ENCODE peak calls at places on chromosomes 2 and 18, in ten cellular contexts. Q is iPS DF 19.7; C is NCI-H1092; E is NCI-H2171; D is cardiac fibroblast; R is naive thymus-derived CD4-positive, alpha-beta T cell; T is neuronal stem cell; G is stimulated activated CD4-positive, alpha-beta T cell treated with anti-CD3 and anti-CD28 coated beads, Interleukin-4, amount 100 ng/mL, for 48 hours; W is memory B cell; A is glutamatergic neuron. P is an unnamed sample.

GRCh38 chr2:231130657-231131056 is 5.8 kb upstream of the HTR2B start:
- DNase-seq in Q (no peak), G (no peak), E (no peak), C (no peak), W (no peak), T (no peak), A (no peak), R (no peak), D (no peak), P (no peak)

GRCh38 chr2:1790996-1791395 is 46.7 kb upstream of the PXDN start:
- DNase-seq in C (no peak), W (no peak), R (no peak), G (no peak), Q (no peak), T (no peak), E (no peak), D (no peak), A (no peak), P (no peak)

GRCh38 chr2:112690853-112691390 is 29.9 kb upstream of the NT5DC4 start:
- DNase-seq in C (no peak), D (peak), A (peak), R (peak), G (peak), Q (no peak), T (no peak), W (peak), E (no peak), P (peak)

GRCh38 chr2:241764272-241765241 is 12.1 kb upstream of the GAL3ST2 start:
- DNase-seq in G (no peak), E (no peak), T (no peak), Q (no peak), W (no peak), D (no peak), C (no peak), R (no peak), A (peak), P (no peak)

GRCh38 chr2:37020212-37020886 is 54.0 kb upstream of the STRN start:
- DNase-seq in W (no peak), E (no peak), R (no peak), A (no peak), D (peak), C (no peak), Q (no peak), G (no peak), T (no peak), P (no peak)

GRCh38 chr2:151043484-151043883 is 218.2 kb downstream of the RBM43 start:
- DNase-seq in T (no peak), Q (no peak), R (no peak), E (peak), A (no peak), D (no peak), G (no peak), W (no peak), C (no peak), P (no peak)

GRCh38 chr2:210663574-210663973 is 107.2 kb downstream of the CPS1 start:
- DNase-seq in R (no peak), A (no peak), G (no peak), Q (no peak), T (peak), W (no peak), E (no peak), D (peak), C (no peak), P (no peak)

GRCh38 chr2:166625670-166626069 is 131.6 kb upstream of the SCN7A start:
- DNase-seq in W (no peak), T (no peak), A (no peak), Q (no peak), D (no peak), E (no peak), R (no peak), C (no peak), G (no peak), P (no peak)

GRCh38 chr18:25650201-25650941 is 298.4 kb upstream of the ZNF521 start:
- DNase-seq in W (no peak), E (no peak), G (no peak), D (peak), C (no peak), Q (no peak), T (no peak), R (no peak), A (no peak), P (peak)

GRCh38 chr18:36073676-36074075 is 6.3 kb upstream of the RPRD1A start:
- DNase-seq in Q (no peak), A (no peak), E (no peak), D (no peak), C (no peak), R (no peak), G (no peak), W (no peak), T (no peak), P (no peak)

GRCh38 chr2:3126171-3126685 is 251.4 kb downstream of the EIPR1 start:
- DNase-seq in E (no peak), T (no peak), Q (no peak), A (no peak), D (no peak), C (no peak), R (no peak), G (no peak), W (no peak), P (no peak)

GRCh38 chr2:88074854-88075292 is 7.2 kb downstream of the SMYD1 start:
- DNase-seq in C (no peak), E (no peak), T (no peak), R (no peak), D (peak), W (no peak), G (no peak), Q (no peak), A (no peak), P (no peak)

GRCh38 chr2:145551661-145552060 is 1031.7 kb upstream of the ZEB2 start:
- DNase-seq in R (no peak), W (no peak), T (no peak), A (no peak), C (no peak), Q (no peak), G (no peak), D (no peak), E (no peak), P (no peak)

GRCh38 chr18:77401173-77401572 is 151.5 kb downstream of the GALR1 start:
- DNase-seq in C (no peak), T (no peak), W (no peak), E (no peak), G (no peak), R (no peak), D (no peak), A (no peak), Q (no peak), P (no peak)

GRCh38 chr2:191171708-191172355 is 21.0 kb upstream of the STAT4 start:
- DNase-seq in T (peak), C (no peak), W (no peak), R (no peak), A (no peak), D (peak), E (no peak), G (no peak), Q (no peak), P (peak)

GRCh38 chr18:3262234-3263171 is 570 bp downstream of the MYL12B start:
- DNase-seq in T (no peak), R (peak), E (no peak), C (no peak), W (peak), G (peak), Q (no peak), A (no peak), D (peak), P (no peak)

GRCh38 chr2:235551965-235552364 is 58.1 kb downstream of the AGAP1 start:
- DNase-seq in C (peak), G (no peak), T (peak), A (peak), R (no peak), W (no peak), D (peak), Q (no peak), E (no peak), P (no peak)

GRCh38 chr18:26493021-26493420 is 55.3 kb downstream of the KCTD1 start:
- DNase-seq in E (no peak), A (no peak), R (no peak), W (no peak), T (no peak), D (no peak), G (no peak), Q (no peak), C (no peak), P (no peak)

GRCh38 chr2:62197609-62198236 is 1.8 kb downstream of the B3GNT2 start:
- DNase-seq in T (peak), A (peak), C (no peak), G (peak), Q (no peak), W (peak), R (peak), D (no peak), E (no peak), P (no peak)